ENCODE peak calls at places on chromosomes 13 and 19, in nine cellular contexts. One of them, this sample, is unnamed.

GRCh38 chr13:41428155-41428554 is 29.2 kb upstream of the RGCC start:
- DNase-seq in SJSA1: no peak
- DNase-seq in stimulated activated CD8-positive, alpha-beta memory T cell treated with anti-CD3 and anti-CD28 coated beads, Interleukin-7, amount 100 ng/mL, for 1 hour: peak
- DNase-seq in occipital lobe: no peak
- DNase-seq in H1: no peak
- DNase-seq in activated naive CD8-positive, alpha-beta T cell treated with anti-CD3 and anti-CD28 coated beads for 36 hours: peak
- DNase-seq in T1000: no peak
- DNase-seq in fibroblast of lung: no peak
- DNase-seq in activated CD4-positive, alpha-beta T cell treated with anti-CD3 and anti-CD28 coated beads, Interleukin-2, amount 10 ng/mL, durations not matched to agents 7 days and 5 days: peak
- DNase-seq in this sample: no peak

GRCh38 chr13:79522583-79522982 is 41.6 kb downstream of the NDFIP2 start:
- DNase-seq in activated naive CD8-positive, alpha-beta T cell treated with anti-CD3 and anti-CD28 coated beads for 36 hours: peak
- DNase-seq in H1: no peak
- DNase-seq in stimulated activated CD8-positive, alpha-beta memory T cell treated with anti-CD3 and anti-CD28 coated beads, Interleukin-7, amount 100 ng/mL, for 1 hour: no peak
- DNase-seq in occipital lobe: no peak
- DNase-seq in fibroblast of lung: peak
- DNase-seq in activated CD4-positive, alpha-beta T cell treated with anti-CD3 and anti-CD28 coated beads, Interleukin-2, amount 10 ng/mL, durations not matched to agents 7 days and 5 days: peak
- DNase-seq in T1000: no peak
- DNase-seq in SJSA1: no peak
- DNase-seq in this sample: no peak

GRCh38 chr19:18233224-18233825 is 7.1 kb upstream of the PDE4C start:
- DNase-seq in stimulated activated CD8-positive, alpha-beta memory T cell treated with anti-CD3 and anti-CD28 coated beads, Interleukin-7, amount 100 ng/mL, for 1 hour: no peak
- DNase-seq in activated CD4-positive, alpha-beta T cell treated with anti-CD3 and anti-CD28 coated beads, Interleukin-2, amount 10 ng/mL, durations not matched to agents 7 days and 5 days: peak
- DNase-seq in activated naive CD8-positive, alpha-beta T cell treated with anti-CD3 and anti-CD28 coated beads for 36 hours: peak
- DNase-seq in SJSA1: peak
- DNase-seq in occipital lobe: no peak
- DNase-seq in T1000: peak
- DNase-seq in H1: no peak
- DNase-seq in fibroblast of lung: peak
- DNase-seq in this sample: no peak

GRCh38 chr19:16323532-16323931 is 1.1 kb upstream of the KLF2 start:
- DNase-seq in H1: no peak
- DNase-seq in activated naive CD8-positive, alpha-beta T cell treated with anti-CD3 and anti-CD28 coated beads for 36 hours: no peak
- DNase-seq in activated CD4-positive, alpha-beta T cell treated with anti-CD3 and anti-CD28 coated beads, Interleukin-2, amount 10 ng/mL, durations not matched to agents 7 days and 5 days: no peak
- DNase-seq in SJSA1: no peak
- DNase-seq in occipital lobe: no peak
- DNase-seq in fibroblast of lung: no peak
- DNase-seq in stimulated activated CD8-positive, alpha-beta memory T cell treated with anti-CD3 and anti-CD28 coated beads, Interleukin-7, amount 100 ng/mL, for 1 hour: no peak
- DNase-seq in T1000: no peak
- DNase-seq in this sample: no peak

GRCh38 chr19:49954092-49954825 is 6.7 kb downstream of the SIGLEC11 start:
- DNase-seq in stimulated activated CD8-positive, alpha-beta memory T cell treated with anti-CD3 and anti-CD28 coated beads, Interleukin-7, amount 100 ng/mL, for 1 hour: no peak
- DNase-seq in SJSA1: no peak
- DNase-seq in occipital lobe: no peak
- DNase-seq in fibroblast of lung: peak
- DNase-seq in activated CD4-positive, alpha-beta T cell treated with anti-CD3 and anti-CD28 coated beads, Interleukin-2, amount 10 ng/mL, durations not matched to agents 7 days and 5 days: no peak
- DNase-seq in activated naive CD8-positive, alpha-beta T cell treated with anti-CD3 and anti-CD28 coated beads for 36 hours: no peak
- DNase-seq in H1: no peak
- DNase-seq in T1000: no peak
- DNase-seq in this sample: no peak

GRCh38 chr19:15328312-15328711 is 4.0 kb downstream of the BRD4 start:
- DNase-seq in activated naive CD8-positive, alpha-beta T cell treated with anti-CD3 and anti-CD28 coated beads for 36 hours: no peak
- DNase-seq in stimulated activated CD8-positive, alpha-beta memory T cell treated with anti-CD3 and anti-CD28 coated beads, Interleukin-7, amount 100 ng/mL, for 1 hour: no peak
- DNase-seq in activated CD4-positive, alpha-beta T cell treated with anti-CD3 and anti-CD28 coated beads, Interleukin-2, amount 10 ng/mL, durations not matched to agents 7 days and 5 days: no peak
- DNase-seq in H1: no peak
- DNase-seq in T1000: no peak
- DNase-seq in SJSA1: no peak
- DNase-seq in fibroblast of lung: no peak
- DNase-seq in occipital lobe: no peak
- DNase-seq in this sample: no peak

GRCh38 chr19:47049307-47049700 is 880 bp upstream of the TMEM160 start:
- DNase-seq in fibroblast of lung: no peak
- DNase-seq in activated CD4-positive, alpha-beta T cell treated with anti-CD3 and anti-CD28 coated beads, Interleukin-2, amount 10 ng/mL, durations not matched to agents 7 days and 5 days: no peak
- DNase-seq in SJSA1: peak
- DNase-seq in H1: no peak
- DNase-seq in activated naive CD8-positive, alpha-beta T cell treated with anti-CD3 and anti-CD28 coated beads for 36 hours: no peak
- DNase-seq in occipital lobe: no peak
- DNase-seq in T1000: no peak
- DNase-seq in stimulated activated CD8-positive, alpha-beta memory T cell treated with anti-CD3 and anti-CD28 coated beads, Interleukin-7, amount 100 ng/mL, for 1 hour: no peak
- DNase-seq in this sample: no peak

GRCh38 chr13:48828962-48829405 is 146.7 kb upstream of the FNDC3A start:
- DNase-seq in occipital lobe: no peak
- DNase-seq in SJSA1: no peak
- DNase-seq in stimulated activated CD8-positive, alpha-beta memory T cell treated with anti-CD3 and anti-CD28 coated beads, Interleukin-7, amount 100 ng/mL, for 1 hour: no peak
- DNase-seq in activated CD4-positive, alpha-beta T cell treated with anti-CD3 and anti-CD28 coated beads, Interleukin-2, amount 10 ng/mL, durations not matched to agents 7 days and 5 days: no peak
- DNase-seq in T1000: no peak
- DNase-seq in activated naive CD8-positive, alpha-beta T cell treated with anti-CD3 and anti-CD28 coated beads for 36 hours: peak
- DNase-seq in H1: no peak
- DNase-seq in fibroblast of lung: no peak
- DNase-seq in this sample: no peak

GRCh38 chr19:33311326-33311682 is 9.0 kb upstream of the CEBPA start:
- DNase-seq in stimulated activated CD8-positive, alpha-beta memory T cell treated with anti-CD3 and anti-CD28 coated beads, Interleukin-7, amount 100 ng/mL, for 1 hour: no peak
- DNase-seq in SJSA1: no peak
- DNase-seq in occipital lobe: no peak
- DNase-seq in activated CD4-positive, alpha-beta T cell treated with anti-CD3 and anti-CD28 coated beads, Interleukin-2, amount 10 ng/mL, durations not matched to agents 7 days and 5 days: no peak
- DNase-seq in H1: no peak
- DNase-seq in fibroblast of lung: no peak
- DNase-seq in T1000: no peak
- DNase-seq in activated naive CD8-positive, alpha-beta T cell treated with anti-CD3 and anti-CD28 coated beads for 36 hours: no peak
- DNase-seq in this sample: no peak

GRCh38 chr13:54387607-54388006 is 1359.0 kb downstream of the OLFM4 start:
- DNase-seq in activated naive CD8-positive, alpha-beta T cell treated with anti-CD3 and anti-CD28 coated beads for 36 hours: no peak
- DNase-seq in stimulated activated CD8-positive, alpha-beta memory T cell treated with anti-CD3 and anti-CD28 coated beads, Interleukin-7, amount 100 ng/mL, for 1 hour: no peak
- DNase-seq in T1000: no peak
- DNase-seq in activated CD4-positive, alpha-beta T cell treated with anti-CD3 and anti-CD28 coated beads, Interleukin-2, amount 10 ng/mL, durations not matched to agents 7 days and 5 days: no peak
- DNase-seq in H1: no peak
- DNase-seq in fibroblast of lung: no peak
- DNase-seq in occipital lobe: no peak
- DNase-seq in SJSA1: no peak
- DNase-seq in this sample: no peak

GRCh38 chr13:21913010-21913409 is 242.1 kb downstream of the FGF9 start:
- DNase-seq in H1: no peak
- DNase-seq in T1000: no peak
- DNase-seq in SJSA1: no peak
- DNase-seq in stimulated activated CD8-positive, alpha-beta memory T cell treated with anti-CD3 and anti-CD28 coated beads, Interleukin-7, amount 100 ng/mL, for 1 hour: no peak
- DNase-seq in occipital lobe: no peak
- DNase-seq in fibroblast of lung: no peak
- DNase-seq in activated CD4-positive, alpha-beta T cell treated with anti-CD3 and anti-CD28 coated beads, Interleukin-2, amount 10 ng/mL, durations not matched to agents 7 days and 5 days: peak
- DNase-seq in activated naive CD8-positive, alpha-beta T cell treated with anti-CD3 and anti-CD28 coated beads for 36 hours: peak
- DNase-seq in this sample: no peak

GRCh38 chr19:7618771-7619510 is 10.4 kb downstream of the XAB2 start:
- DNase-seq in T1000: no peak
- DNase-seq in activated naive CD8-positive, alpha-beta T cell treated with anti-CD3 and anti-CD28 coated beads for 36 hours: no peak
- DNase-seq in H1: no peak
- DNase-seq in stimulated activated CD8-positive, alpha-beta memory T cell treated with anti-CD3 and anti-CD28 coated beads, Interleukin-7, amount 100 ng/mL, for 1 hour: no peak
- DNase-seq in activated CD4-positive, alpha-beta T cell treated with anti-CD3 and anti-CD28 coated beads, Interleukin-2, amount 10 ng/mL, durations not matched to agents 7 days and 5 days: no peak
- DNase-seq in SJSA1: no peak
- DNase-seq in fibroblast of lung: no peak
- DNase-seq in occipital lobe: no peak
- DNase-seq in this sample: no peak